ENCODE peak calls at places on chromosome 15, in six cellular contexts. R is SK-N-MC, X is mammary epithelial cell, V is psoas muscle, U is AG09309, J is ovary. G is an unnamed sample.
A peak's percentile ranks its signal among the peaks of the same experiment; 100 is the strongest.

GRCh38 chr15:74956648-74957300 is at the start of gene RPP25:
- DNase-seq in R (peak; percentile 64), X (peak; percentile 58), J (peak; percentile 88), U (no peak), V (peak; percentile 84), G (peak; percentile 89)

GRCh38 chr15:83850015-83850414 is 196.1 kb downstream of the ADAMTSL3 start:
- DNase-seq in R (no peak), V (no peak), U (no peak), X (no peak), J (no peak), G (no peak)

GRCh38 chr15:95563634-95564033 is 766.9 kb upstream of the NR2F2 start:
- DNase-seq in V (no peak), U (no peak), J (no peak), X (peak; percentile 16), R (no peak), G (no peak)

GRCh38 chr15:61784734-61785133 is 275.5 kb downstream of the VPS13C start:
- DNase-seq in X (no peak), R (no peak), U (no peak), J (no peak), V (no peak), G (no peak)

GRCh38 chr15:74422370-74422722 is 11.4 kb downstream of the SEMA7A start:
- DNase-seq in X (no peak), J (no peak), V (no peak), U (no peak), R (no peak), G (no peak)

GRCh38 chr15:39552546-39552945 is 28.3 kb upstream of the THBS1 start:
- DNase-seq in J (no peak), X (no peak), V (no peak), U (no peak), R (no peak), G (no peak)

GRCh38 chr15:72599855-72600464 is 54.5 kb upstream of the GOLGA6B start:
- DNase-seq in R (peak; percentile 10), J (no peak), X (peak; percentile 34), U (peak; percentile 28), V (no peak), G (no peak)

GRCh38 chr15:81752149-81752942 is 293.5 kb downstream of the MEX3B start:
- DNase-seq in R (peak; percentile 90), X (peak; percentile 34), U (no peak), J (peak; percentile 39), V (peak; percentile 66), G (peak; percentile 69)

DNA sequence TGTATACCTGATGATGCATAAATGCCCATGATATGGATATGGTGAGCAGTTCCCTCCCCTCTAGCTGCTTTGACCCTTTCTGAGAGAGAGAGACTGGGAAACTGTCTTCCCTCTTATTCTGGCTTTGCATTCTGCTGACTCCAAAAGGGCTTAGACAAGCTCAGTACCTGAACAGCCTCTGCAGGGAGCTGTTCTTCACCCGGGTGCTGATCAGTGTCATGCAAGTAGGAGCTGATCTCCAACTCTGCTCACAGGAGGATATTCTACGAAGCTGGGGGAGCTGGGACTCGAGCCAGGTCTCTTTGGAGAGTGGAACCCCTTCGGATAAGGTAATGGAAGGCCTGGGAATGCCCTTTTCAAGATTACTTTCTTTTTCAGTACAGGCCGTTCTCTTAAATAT is 237.1 kb downstream of the RYR3 start:
- DNase-seq in R (peak; percentile 2), X (peak; percentile 45), U (no peak), J (peak; percentile 61), V (peak; percentile 49), G (peak; percentile 28)
- H3K4me3 ChIP-seq in R (no peak overlapping the region), X (no peak overlapping the region), U (no peak overlapping the region), J (no peak overlapping the region), V (no peak overlapping the region), G (no peak overlapping the region)

GRCh38 chr15:85091990-85092389 is 110.3 kb downstream of the PDE8A start:
- DNase-seq in X (no peak), V (no peak), U (no peak), J (no peak), R (no peak), G (no peak)

GRCh38 chr15:85097706-85098105 is 116.0 kb downstream of the PDE8A start:
- DNase-seq in J (no peak), X (no peak), U (no peak), R (no peak), V (no peak), G (no peak)

GRCh38 chr15:85095566-85095965 is 113.9 kb downstream of the PDE8A start:
- DNase-seq in X (no peak), U (no peak), J (no peak), R (no peak), V (no peak), G (no peak)

GRCh38 chr15:85097250-85097649 is 115.6 kb downstream of the PDE8A start:
- DNase-seq in X (no peak), U (no peak), V (no peak), J (no peak), R (no peak), G (no peak)

GRCh38 chr15:85094685-85095084 is 113.0 kb downstream of the PDE8A start:
- DNase-seq in U (no peak), J (no peak), R (no peak), V (no peak), X (peak; percentile 19), G (no peak)
- H3K4me3 ChIP-seq in U (no peak overlapping the region), J (no peak overlapping the region), R (no peak overlapping the region), V (no peak overlapping the region), X (no peak overlapping the region), G (no peak overlapping the region)

DNA sequence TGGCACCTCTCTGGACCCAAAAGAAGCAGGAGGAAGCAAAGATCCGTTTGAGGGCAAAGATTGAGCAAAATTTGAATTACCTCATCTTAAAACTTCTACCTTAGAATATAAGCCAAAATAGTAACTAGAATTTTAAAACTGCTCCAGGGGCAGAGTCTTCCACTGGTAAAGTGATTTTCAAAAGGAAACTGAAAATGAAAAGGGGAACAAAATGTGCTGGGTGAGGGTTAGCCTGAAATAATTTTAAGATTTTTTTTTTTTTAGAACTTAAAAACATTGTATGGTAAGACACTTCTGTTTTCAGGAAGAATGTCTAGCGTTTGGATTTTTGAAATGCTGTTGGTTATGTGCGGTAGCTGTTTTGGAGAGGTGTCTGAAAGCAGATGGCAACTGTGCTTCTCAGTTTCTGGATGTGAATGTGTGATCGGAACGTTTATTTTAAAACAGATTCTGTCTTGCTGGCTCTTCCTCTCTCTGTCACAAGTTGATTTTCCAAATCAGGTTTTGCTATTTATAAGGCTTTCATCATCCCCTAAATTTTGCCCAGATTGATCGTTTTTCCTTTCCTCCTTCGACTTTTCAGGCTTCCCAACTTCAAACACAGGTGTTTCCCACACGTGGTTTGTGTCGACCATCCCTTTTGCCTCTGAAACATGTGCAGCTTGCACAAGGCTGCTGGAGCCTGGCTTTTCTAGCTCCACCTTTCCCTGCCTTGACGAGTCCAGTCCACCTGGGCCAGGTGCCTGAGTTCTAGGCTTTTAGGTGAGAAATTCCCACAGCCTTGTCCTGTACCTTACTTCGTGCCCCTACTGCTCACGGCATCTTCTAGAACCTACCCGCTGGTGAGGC is 3.3 kb downstream of the LRRK1 start:
- DNase-seq in U (no peak), R (no peak), X (no peak), J (no peak), V (no peak), G (no peak)
- H3K4me3 ChIP-seq in U (no peak overlapping the region), R (no peak overlapping the region), X (no peak overlapping the region), J (no peak overlapping the region), V (peak overlapping the region; percentile 18), G (no peak overlapping the region)

GRCh38 chr15:90230610-90231009 is 3.1 kb downstream of the CIB1 start:
- DNase-seq in X (no peak), V (no peak), R (no peak), J (no peak), U (no peak), G (no peak)

GRCh38 chr15:90230071-90230494 is 3.7 kb downstream of the CIB1 start:
- DNase-seq in U (no peak), X (no peak), R (no peak), V (peak; percentile 80), J (no peak), G (no peak)

GRCh38 chr15:90232196-90232595 is 1.5 kb downstream of the CIB1 start:
- DNase-seq in R (no peak), X (peak; percentile 40), J (no peak), V (no peak), U (no peak), G (no peak)

GRCh38 chr15:90232941-90233700 is 620 bp downstream of the CIB1 start:
- DNase-seq in X (peak; percentile 60), J (no peak), V (peak; percentile 75), U (no peak), R (no peak), G (peak; percentile 53)

DNA sequence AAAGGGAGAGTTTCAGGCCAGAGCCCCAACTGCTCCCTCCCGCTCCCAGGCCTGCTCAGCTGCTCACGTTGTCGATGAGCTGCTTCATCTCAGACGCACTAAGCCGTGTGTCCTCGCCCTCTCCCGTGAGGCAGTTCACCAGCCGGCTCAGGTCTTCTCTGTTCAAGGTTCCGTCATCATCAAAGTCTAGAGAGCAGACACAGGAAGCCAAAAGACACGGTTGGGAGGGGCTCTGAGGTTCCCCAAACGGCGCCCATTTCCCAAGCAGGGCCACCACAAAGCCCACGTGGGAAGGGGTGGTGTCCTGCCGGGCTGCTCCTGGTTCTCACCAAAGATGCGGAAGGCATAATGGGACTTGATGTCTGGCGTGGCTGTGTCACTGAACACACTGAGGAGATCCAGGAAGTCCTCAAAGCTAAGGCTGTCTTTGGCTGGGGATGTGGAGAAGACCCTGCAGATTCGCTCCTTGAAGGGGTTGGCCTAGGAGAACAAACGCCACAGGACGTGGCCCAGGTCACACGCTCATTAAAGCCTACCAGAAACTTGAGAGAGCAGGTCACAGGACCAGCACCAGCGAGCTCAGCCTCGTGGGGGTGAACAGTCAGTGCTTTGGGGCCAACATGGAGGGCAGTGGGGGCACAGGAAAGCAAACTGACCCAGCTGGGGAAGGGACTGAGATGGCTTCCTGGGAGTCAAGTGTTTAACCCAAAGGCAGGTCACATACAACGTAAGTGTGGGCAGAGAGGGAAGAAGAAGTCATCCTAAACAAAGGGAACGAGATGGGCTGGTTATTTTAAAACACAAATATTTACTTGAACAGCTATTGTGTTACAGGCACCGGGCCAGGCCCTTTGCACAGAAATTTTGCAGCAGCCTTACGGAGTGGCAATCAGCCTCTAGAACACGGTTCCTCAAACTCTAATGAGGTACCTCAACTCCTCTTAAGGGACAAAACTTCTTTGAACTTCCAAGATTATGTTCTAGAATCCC is 2.4 kb downstream of the CIB1 start:
- DNase-seq in J (no peak), X (no peak), V (no peak), U (no peak), R (no peak), G (no peak)
- H3K4me3 ChIP-seq in J (no peak overlapping the region), X (no peak overlapping the region), V (no peak overlapping the region), U (no peak overlapping the region), R (no peak overlapping the region), G (no peak overlapping the region)